ENCODE peak calls at places on chromosomes 3 and 15, in five cellular contexts. C is body of pancreas, V is endodermal cell, W is fibroblast of lung, F is breast epithelium. U is an unnamed sample.

GRCh38 chr15:80789296-80789695 is 10.1 kb downstream of the CEMIP start:
- DNase-seq in C (no peak), V (no peak), W (peak; percentile 45), F (no peak), U (no peak)

GRCh38 chr15:29934251-29934650 is 112.0 kb upstream of the TJP1 start:
- DNase-seq in C (no peak), V (no peak), W (peak; percentile 72), F (no peak), U (no peak)

GRCh38 chr3:15681668-15682067 is 80.1 kb downstream of the BTD start:
- DNase-seq in C (no peak), V (no peak), W (no peak), F (no peak), U (no peak)

GRCh38 chr3:5217824-5218595 is 30.5 kb downstream of the EDEM1 start:
- DNase-seq in C (peak; percentile 38), V (no peak), W (peak; percentile 78), F (no peak), U (no peak)

GRCh38 chr3:105752791-105753415 is 115.9 kb downstream of the CBLB start:
- DNase-seq in C (no peak), V (no peak), W (peak; percentile 69), F (no peak), U (no peak)

GRCh38 chr3:40631341-40631995 is 106.7 kb downstream of the ZNF621 start:
- DNase-seq in C (no peak), V (no peak), W (no peak), F (no peak), U (no peak)

GRCh38 chr15:33243869-33244268 is 49.4 kb upstream of the FMN1 start:
- DNase-seq in C (no peak), V (no peak), W (peak; percentile 59), F (no peak), U (no peak)

GRCh38 chr3:125398952-125399351 is 23.8 kb upstream of the ZNF148 start:
- DNase-seq in C (no peak), V (no peak), W (no peak), F (no peak), U (no peak)

GRCh38 chr15:47337836-47338235 is 379.5 kb upstream of the SEMA6D start:
- DNase-seq in C (no peak), V (no peak), W (no peak), F (no peak), U (no peak)

GRCh38 chr3:36172699-36173098 is 207.6 kb upstream of the STAC start:
- DNase-seq in C (no peak), V (no peak), W (no peak), F (peak; percentile 29), U (no peak)
- TF ChIP-seq CTCF in C (no peak), V (no peak), W (no peak), F (no peak), U (no peak)

GRCh38 chr3:157527471-157527881 is 24.3 kb upstream of the VEPH1 start:
- DNase-seq in C (no peak), V (no peak), W (peak; percentile 72), F (no peak), U (no peak)
- H3K4me3 ChIP-seq in C (no peak overlapping the region), V (no peak overlapping the region), W (no peak overlapping the region), F (no peak overlapping the region), U (no peak overlapping the region)

DNA sequence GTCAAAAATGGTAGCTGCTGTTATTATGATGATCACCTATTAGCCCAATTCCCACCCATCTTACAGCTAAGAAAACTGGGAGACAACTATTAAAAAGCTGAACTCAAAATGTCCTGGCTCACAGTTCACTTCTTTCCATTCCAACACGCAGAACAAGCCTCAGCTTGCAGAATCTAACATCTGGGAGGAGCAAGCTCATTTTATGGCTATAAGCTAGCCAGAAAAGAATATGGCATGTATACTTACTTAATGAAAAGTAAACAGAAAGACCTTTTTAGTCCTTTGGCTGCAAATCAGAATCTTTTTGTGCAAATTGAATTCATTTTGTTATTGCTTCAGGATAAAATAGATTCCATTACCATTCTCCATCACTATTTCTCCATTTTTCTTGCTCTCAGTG is 34.8 kb upstream of the CFAP20DC start:
- DNase-seq in C (no peak), V (no peak), W (no peak), F (no peak), U (no peak)
- TF ChIP-seq CTCF in C (no peak), V (no peak), W (no peak), F (no peak), U (no peak)

GRCh38 chr15:68383161-68384074 is 48.5 kb downstream of the ITGA11 start:
- DNase-seq in C (peak; percentile 32), V (peak; percentile 65), W (peak; percentile 27), F (no peak), U (no peak)
- H3K4me3 ChIP-seq in C (no peak overlapping the region), V (no peak overlapping the region), W (no peak overlapping the region), F (no peak overlapping the region), U (no peak overlapping the region)

U was measured in psoas muscle.